ENCODE peak calls at places on chromosomes 6 and 20, in five cellular contexts. One of them, this sample, is unnamed.

GRCh38 chr20:63497946-63498935 is 642 bp downstream of the EEF1A2 start:
- DNase-seq in H9: peak
- DNase-seq in upper lobe of right lung: peak
- DNase-seq in PC-3: peak
- DNase-seq in A673: no peak
- DNase-seq in this sample: peak

GRCh38 chr6:9204171-9204570 is 768.8 kb upstream of the SLC35B3 start:
- DNase-seq in H9: no peak
- DNase-seq in A673: peak
- DNase-seq in upper lobe of right lung: no peak
- DNase-seq in PC-3: peak
- DNase-seq in this sample: no peak

GRCh38 chr20:49868538-49868937 is 46.8 kb downstream of the SPATA2 start:
- DNase-seq in PC-3: no peak
- DNase-seq in H9: no peak
- DNase-seq in upper lobe of right lung: no peak
- DNase-seq in A673: no peak
- DNase-seq in this sample: no peak

GRCh38 chr20:32678948-32679347 is 5.2 kb upstream of the C20orf203 start:
- DNase-seq in PC-3: peak
- DNase-seq in A673: no peak
- DNase-seq in upper lobe of right lung: no peak
- DNase-seq in H9: no peak
- DNase-seq in this sample: no peak

GRCh38 chr20:2762578-2763131 is 37.8 kb downstream of the CPXM1 start:
- DNase-seq in PC-3: no peak
- DNase-seq in H9: no peak
- DNase-seq in upper lobe of right lung: no peak
- DNase-seq in A673: no peak
- DNase-seq in this sample: no peak

GRCh38 chr20:35345189-35345588 is 53.0 kb upstream of the FAM83C start:
- DNase-seq in H9: no peak
- DNase-seq in A673: no peak
- DNase-seq in upper lobe of right lung: no peak
- DNase-seq in PC-3: no peak
- DNase-seq in this sample: no peak

GRCh38 chr6:119444642-119445557 is 95.3 kb upstream of the MAN1A1 start:
- DNase-seq in A673: no peak
- DNase-seq in upper lobe of right lung: no peak
- DNase-seq in PC-3: no peak
- DNase-seq in H9: no peak
- DNase-seq in this sample: no peak

GRCh38 chr6:157762636-157763035 is 60.4 kb upstream of the SNX9 start:
- DNase-seq in PC-3: no peak
- DNase-seq in A673: no peak
- DNase-seq in H9: peak
- DNase-seq in upper lobe of right lung: no peak
- DNase-seq in this sample: no peak

GRCh38 chr6:35096129-35096852 is 44.8 kb downstream of the TCP11 start:
- DNase-seq in A673: peak
- DNase-seq in H9: no peak
- DNase-seq in upper lobe of right lung: no peak
- DNase-seq in PC-3: peak
- DNase-seq in this sample: no peak

GRCh38 chr6:63882208-63882607 is 246.6 kb downstream of the PHF3 start:
- DNase-seq in upper lobe of right lung: no peak
- DNase-seq in A673: peak
- DNase-seq in H9: peak
- DNase-seq in PC-3: peak
- DNase-seq in this sample: no peak

DNA sequence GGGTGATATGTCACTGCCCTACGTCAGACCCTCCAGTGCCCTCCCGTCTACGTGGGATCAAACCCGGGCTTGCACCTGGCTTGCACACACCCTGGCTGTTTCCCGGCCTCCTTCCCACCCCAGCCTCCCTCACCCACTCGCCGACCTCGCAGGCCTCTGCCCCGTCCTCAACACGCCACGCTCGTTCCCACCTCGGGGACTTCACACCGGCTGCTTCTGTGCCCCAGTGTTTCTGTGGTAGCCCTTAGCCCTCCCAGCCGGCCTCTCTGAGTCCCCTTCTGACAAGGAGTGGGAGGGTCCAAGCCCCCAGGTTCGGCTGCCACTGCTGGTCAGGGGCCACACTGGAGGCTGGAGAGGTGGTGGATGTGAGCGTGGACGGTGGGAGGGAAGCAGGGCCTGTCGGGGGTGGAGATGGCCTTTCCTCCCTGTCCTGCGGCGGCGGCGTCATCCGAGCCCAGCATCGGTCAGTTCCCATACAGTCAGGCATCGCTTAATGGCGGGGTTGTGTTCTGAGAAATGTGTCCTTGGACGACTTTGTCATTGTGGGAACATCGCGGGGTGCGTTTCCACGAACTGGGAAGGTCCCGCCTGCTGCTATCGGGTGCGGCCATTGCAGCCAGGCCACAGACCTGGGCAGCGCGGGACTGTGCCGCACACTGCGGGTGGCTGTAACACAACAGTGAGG is 11.4 kb upstream of the KIF25 start:
- DNase-seq in A673: no peak
- DNase-seq in PC-3: no peak
- DNase-seq in H9: no peak
- DNase-seq in upper lobe of right lung: peak
- DNase-seq in this sample: no peak
- TF ChIP-seq CTCF in A673: no peak
- TF ChIP-seq CTCF in PC-3: no peak
- TF ChIP-seq CTCF in H9: no peak
- TF ChIP-seq CTCF in upper lobe of right lung: no peak
- TF ChIP-seq CTCF in this sample: no peak

GRCh38 chr6:45377555-45378323 is at the start of gene SUPT3H:
- DNase-seq in upper lobe of right lung: peak
- DNase-seq in H9: peak
- DNase-seq in PC-3: peak
- DNase-seq in A673: peak
- DNase-seq in this sample: peak
- TF ChIP-seq CTCF in upper lobe of right lung: peak
- TF ChIP-seq CTCF in H9: peak
- TF ChIP-seq CTCF in PC-3: peak
- TF ChIP-seq CTCF in A673: peak
- TF ChIP-seq CTCF in this sample: no peak

DNA sequence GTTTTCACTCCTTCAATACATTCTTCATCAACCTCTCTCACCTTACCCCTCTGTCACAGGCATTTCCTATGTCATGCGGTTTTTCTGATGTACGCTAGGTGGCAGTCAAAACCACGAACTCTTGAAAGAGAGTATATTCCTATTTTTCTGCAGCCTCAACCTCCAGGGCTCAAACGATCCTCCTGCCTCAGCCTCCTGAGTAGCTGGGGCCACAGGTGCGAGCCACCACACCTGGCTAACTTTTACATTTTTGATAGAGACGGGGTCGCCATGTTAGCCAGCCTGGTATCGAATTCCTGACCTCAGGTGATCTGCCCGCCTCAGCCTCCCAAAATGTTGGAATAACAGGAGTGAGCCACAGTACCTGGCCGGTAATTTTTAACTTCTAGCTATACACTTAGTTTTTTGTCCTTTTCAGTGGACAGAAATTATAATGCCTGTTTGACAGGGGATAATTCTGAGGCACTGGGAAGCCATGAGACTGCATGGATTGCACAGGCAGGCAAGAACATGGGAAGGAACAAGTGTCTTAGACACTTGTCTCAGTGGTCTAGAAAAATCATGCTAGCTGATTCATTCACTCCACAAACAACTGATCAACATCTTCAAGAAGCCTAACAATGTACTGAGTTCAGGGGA is 22.5 kb upstream of the HFE start:
- DNase-seq in upper lobe of right lung: no peak
- DNase-seq in PC-3: peak
- DNase-seq in A673: peak
- DNase-seq in H9: no peak
- DNase-seq in this sample: no peak
- TF ChIP-seq CTCF in upper lobe of right lung: peak
- TF ChIP-seq CTCF in PC-3: peak
- TF ChIP-seq CTCF in A673: peak
- TF ChIP-seq CTCF in H9: peak
- TF ChIP-seq CTCF in this sample: peak

DNA sequence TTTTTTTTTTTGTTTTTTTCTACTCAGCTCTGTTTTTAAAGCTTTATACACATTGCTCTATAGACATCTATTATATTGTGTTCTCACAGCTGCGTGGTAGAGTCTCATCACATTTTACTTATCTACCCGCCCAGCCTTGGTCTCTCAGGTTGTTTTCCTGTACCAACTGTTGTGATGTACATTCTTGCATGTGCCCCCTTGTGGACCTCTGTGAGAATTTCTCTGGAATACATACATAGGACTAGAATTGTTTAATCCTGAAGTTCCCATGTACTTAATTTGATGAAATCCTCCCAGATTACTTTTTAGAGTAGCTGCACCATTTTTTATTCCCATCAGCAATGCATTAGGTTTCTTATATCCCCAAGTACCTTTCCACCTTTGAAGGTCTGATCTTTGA is 40.4 kb upstream of the TINAG start:
- DNase-seq in H9: no peak
- DNase-seq in A673: peak
- DNase-seq in upper lobe of right lung: no peak
- DNase-seq in PC-3: peak
- DNase-seq in this sample: peak
- TF ChIP-seq CTCF in H9: peak
- TF ChIP-seq CTCF in A673: peak
- TF ChIP-seq CTCF in upper lobe of right lung: peak
- TF ChIP-seq CTCF in PC-3: peak
- TF ChIP-seq CTCF in this sample: peak

GRCh38 chr6:117837268-117837667 is 69.8 kb upstream of the SLC35F1 start:
- DNase-seq in A673: peak
- DNase-seq in upper lobe of right lung: no peak
- DNase-seq in PC-3: no peak
- DNase-seq in H9: no peak
- DNase-seq in this sample: no peak

DNA sequence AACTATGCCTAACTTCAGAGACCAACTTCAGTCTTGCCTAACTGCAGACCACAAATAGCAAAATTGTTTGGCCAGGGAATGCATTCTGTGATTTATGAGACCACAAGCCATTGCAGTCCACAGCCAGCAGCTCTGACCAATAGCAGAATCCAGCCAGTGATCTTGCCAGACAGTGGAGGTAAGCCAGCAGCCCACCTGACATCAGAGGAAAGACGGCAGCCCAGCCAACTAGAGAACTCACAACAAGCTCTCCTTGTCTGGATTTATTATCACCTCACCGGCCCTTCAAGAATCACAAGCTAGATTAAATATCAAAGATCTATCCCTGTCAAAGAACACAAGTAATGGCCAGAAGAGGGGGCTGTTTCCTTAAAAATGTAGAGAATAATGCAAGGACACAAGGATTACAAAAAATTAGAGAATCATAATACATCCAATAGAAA is 66.5 kb upstream of the SLC35F1 start:
- DNase-seq in H9: no peak
- DNase-seq in upper lobe of right lung: no peak
- DNase-seq in PC-3: peak
- DNase-seq in A673: peak
- DNase-seq in this sample: no peak
- TF ChIP-seq CTCF in H9: peak
- TF ChIP-seq CTCF in upper lobe of right lung: no peak
- TF ChIP-seq CTCF in PC-3: peak
- TF ChIP-seq CTCF in A673: peak
- TF ChIP-seq CTCF in this sample: peak

GRCh38 chr6:142752348-142752747 is 192.6 kb downstream of the HIVEP2 start:
- DNase-seq in A673: no peak
- DNase-seq in upper lobe of right lung: no peak
- DNase-seq in H9: no peak
- DNase-seq in PC-3: no peak
- DNase-seq in this sample: no peak

GRCh38 chr6:142744836-142745235 is 200.1 kb downstream of the HIVEP2 start:
- DNase-seq in H9: no peak
- DNase-seq in A673: no peak
- DNase-seq in PC-3: peak
- DNase-seq in upper lobe of right lung: no peak
- DNase-seq in this sample: no peak

GRCh38 chr6:142751452-142751851 is 193.5 kb downstream of the HIVEP2 start:
- DNase-seq in H9: no peak
- DNase-seq in PC-3: no peak
- DNase-seq in upper lobe of right lung: no peak
- DNase-seq in A673: no peak
- DNase-seq in this sample: no peak

GRCh38 chr6:142749556-142749955 is 195.4 kb downstream of the HIVEP2 start:
- DNase-seq in A673: no peak
- DNase-seq in H9: no peak
- DNase-seq in upper lobe of right lung: no peak
- DNase-seq in PC-3: no peak
- DNase-seq in this sample: no peak

DNA sequence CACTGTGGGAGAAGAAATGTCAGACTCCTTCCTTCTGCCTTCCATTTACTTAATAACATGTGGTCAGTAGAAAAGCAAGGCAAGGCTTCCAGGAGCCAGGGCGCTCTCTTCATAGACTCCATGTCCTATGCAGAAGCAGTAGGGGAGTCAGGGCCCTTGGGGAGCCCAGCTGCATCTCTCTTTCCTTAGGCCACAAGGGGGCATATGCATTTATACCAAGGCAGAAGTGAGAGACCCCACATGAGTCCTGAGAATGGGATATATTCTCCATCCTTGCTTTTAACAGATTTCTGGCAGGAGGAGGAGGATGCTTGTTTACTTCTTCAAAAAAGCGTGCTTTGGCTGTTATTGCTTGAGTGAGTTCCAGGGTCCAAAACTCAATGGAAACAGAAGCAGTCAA is 198.5 kb downstream of the HIVEP2 start:
- DNase-seq in H9: peak
- DNase-seq in upper lobe of right lung: no peak
- DNase-seq in A673: peak
- DNase-seq in PC-3: peak
- DNase-seq in this sample: peak
- TF ChIP-seq CTCF in H9: peak
- TF ChIP-seq CTCF in upper lobe of right lung: peak
- TF ChIP-seq CTCF in A673: peak
- TF ChIP-seq CTCF in PC-3: peak
- TF ChIP-seq CTCF in this sample: peak

GRCh38 chr6:32554269-32554919 is 24.3 kb upstream of the HLA-DRB5 start:
- DNase-seq in H9: no peak
- DNase-seq in PC-3: no peak
- DNase-seq in upper lobe of right lung: no peak
- DNase-seq in A673: no peak
- DNase-seq in this sample: no peak
- TF ChIP-seq CTCF in H9: no peak
- TF ChIP-seq CTCF in PC-3: no peak
- TF ChIP-seq CTCF in upper lobe of right lung: no peak
- TF ChIP-seq CTCF in A673: no peak
- TF ChIP-seq CTCF in this sample: no peak